ENCODE peak calls at places on chromosomes 3 and 15, in ten cellular contexts. G, N, Q, V, M, T, I, X, P and U are unnamed samples.

GRCh38 chr3:66276705-66277274 is 56.0 kb downstream of the SLC25A26 start:
- DNase-seq in T (peak; percentile 68), Q (peak; percentile 81), G (peak; percentile 57), N (peak; percentile 52), M (peak; percentile 43), P (peak; percentile 85), I (peak; percentile 31), X (peak; percentile 68), V (peak; percentile 88), U (peak; percentile 54)

GRCh38 chr15:57635300-57635944 is 43.7 kb downstream of the MYZAP start:
- DNase-seq in G (no peak), V (no peak), Q (no peak), M (no peak), X (no peak), N (no peak), T (peak; percentile 63), P (no peak), I (no peak), U (no peak)

GRCh38 chr3:129228891-129229585 is 20.4 kb upstream of the COPG1 start:
- DNase-seq in M (no peak), X (peak; percentile 39), G (no peak), Q (no peak), V (peak; percentile 86), I (no peak), N (no peak), T (no peak), P (peak; percentile 88), U (no peak)

GRCh38 chr15:40087991-40088928 is 20.4 kb downstream of the BMF start:
- DNase-seq in T (no peak), Q (no peak), X (no peak), N (no peak), G (no peak), M (no peak), P (no peak), V (peak; percentile 19), I (no peak), U (no peak)

GRCh38 chr3:142507241-142507640 is 59.4 kb upstream of the XRN1 start:
- DNase-seq in I (no peak), T (no peak), P (no peak), N (no peak), G (no peak), X (no peak), Q (no peak), V (peak; percentile 3), M (no peak), U (no peak)

GRCh38 chr15:83928878-83929418 is 275.0 kb downstream of the ADAMTSL3 start:
- DNase-seq in T (no peak), I (no peak), Q (no peak), V (no peak), G (no peak), P (no peak), X (no peak), M (no peak), N (no peak), U (no peak)

GRCh38 chr15:78878356-78878755 is 5.7 kb downstream of the MORF4L1 start:
- DNase-seq in N (no peak), X (no peak), T (no peak), G (no peak), P (peak; percentile 65), I (no peak), M (no peak), Q (no peak), V (peak; percentile 67), U (no peak)

GRCh38 chr3:122689587-122689986 is 8.9 kb downstream of the PARP14 start:
- DNase-seq in P (peak; percentile 39), G (no peak), T (no peak), X (no peak), M (no peak), N (no peak), I (no peak), V (peak; percentile 17), Q (no peak), U (no peak)

GRCh38 chr15:27863000-27863399 is 236.1 kb downstream of the OCA2 start:
- DNase-seq in P (no peak), I (no peak), X (no peak), N (no peak), V (no peak), T (no peak), M (no peak), Q (no peak), G (no peak), U (no peak)

GRCh38 chr15:100525894-100526512 is 2.7 kb downstream of the CERS3 start:
- DNase-seq in P (no peak), M (no peak), I (no peak), V (no peak), X (no peak), T (peak; percentile 60), Q (peak; percentile 67), G (no peak), N (no peak), U (peak; percentile 5)

GRCh38 chr3:115916866-115917265 is 293.6 kb downstream of the GAP43 start:
- DNase-seq in V (no peak), N (no peak), P (no peak), G (no peak), T (no peak), Q (no peak), M (no peak), X (no peak), I (no peak), U (no peak)

GRCh38 chr3:102979682-102980378 is 545.0 kb downstream of the ZPLD1 start:
- DNase-seq in V (peak; percentile 88), N (no peak), M (peak; percentile 55), T (peak; percentile 29), Q (no peak), G (peak; percentile 54), P (peak; percentile 84), I (no peak), X (no peak), U (no peak)

GRCh38 chr15:58241872-58242271 is 103.7 kb downstream of the AQP9 start:
- DNase-seq in T (no peak), P (no peak), M (no peak), Q (no peak), X (no peak), G (no peak), N (no peak), V (no peak), I (no peak), U (no peak)